ENCODE peak calls at places on chromosomes 1 and 21, in eight cellular contexts. I is EH; M is HL-60; U is right cardiac atrium; J is MV-4-11; K is germinal center; S is activated CD4-positive, alpha-beta T cell treated with anti-CD3 and anti-CD28 coated beads for 1 hour; R is HTR-8/SVneo. B is an unnamed sample.

GRCh38 chr1:30378991-30379581 is 344.3 kb downstream of the MATN1 start:
- DNase-seq in J (peak; percentile 25), R (no peak), M (no peak), I (peak; percentile 97), U (no peak), K (no peak), S (no peak), B (no peak)

GRCh38 chr1:168823988-168824387 is 95.0 kb upstream of the DPT start:
- DNase-seq in I (no peak), M (no peak), J (no peak), R (no peak), K (no peak), U (no peak), S (no peak), B (no peak)

GRCh38 chr21:45542667-45543370 is 579 bp upstream of the SLC19A1 start:
- DNase-seq in R (no peak), S (peak; percentile 8), I (no peak), M (no peak), K (no peak), U (no peak), J (no peak), B (no peak)

GRCh38 chr1:22364764-22365163 is 86.9 kb upstream of the ZBTB40 start:
- DNase-seq in U (no peak), J (no peak), R (no peak), M (no peak), I (no peak), K (no peak), S (no peak), B (no peak)

GRCh38 chr21:46171996-46172862 is 12.0 kb downstream of the SPATC1L start:
- DNase-seq in I (no peak), U (peak; percentile 5), M (no peak), S (peak; percentile 0), R (no peak), J (no peak), K (peak; percentile 41), B (no peak)

GRCh38 chr1:27968692-27969091 is 8.9 kb downstream of the XKR8 start:
- DNase-seq in J (no peak), M (no peak), U (no peak), R (peak; percentile 35), S (no peak), I (peak; percentile 95), K (no peak), B (no peak)

GRCh38 chr1:109396971-109397370 is 747 bp downstream of the SORT1 start:
- DNase-seq in J (no peak), U (peak; percentile 24), M (no peak), I (no peak), R (no peak), K (no peak), S (no peak), B (no peak)

GRCh38 chr1:6489799-6490180 is 1.7 kb downstream of the PLEKHG5 start:
- DNase-seq in S (peak; percentile 67), M (peak; percentile 66), K (peak; percentile 88), R (peak; percentile 81), I (peak; percentile 73), J (peak; percentile 51), U (peak; percentile 73), B (peak; percentile 74)

GRCh38 chr1:207861442-207862177 is 49.3 kb downstream of the CD34 start:
- DNase-seq in R (no peak), J (peak; percentile 22), U (no peak), M (peak; percentile 83), I (no peak), K (no peak), S (peak; percentile 18), B (no peak)

GRCh38 chr1:4058122-4058521 is 158.1 kb upstream of the C1orf174 start:
- DNase-seq in M (no peak), S (no peak), J (no peak), I (no peak), U (no peak), R (no peak), K (no peak), B (no peak)

GRCh38 chr1:241660424-241660972 is 8.4 kb downstream of the WDR64 start:
- DNase-seq in U (no peak), K (no peak), R (no peak), I (no peak), S (no peak), J (no peak), M (no peak), B (no peak)